ENCODE peak calls at places on chromosomes 1 and 21, in ten cellular contexts. L is T-helper 1 cell, F is SK-MEL-5, J is GM20000, C is ovary, H is mesothelial cell of epicardium, X is NCI-H2081, S is EL, T is NCI-H187 treated with DMSO at 0.1 percent for 48 hours, W is HFF-Myc. G is an unnamed sample.

GRCh38 chr1:203216274-203217138 is 13.0 kb downstream of the CHIT1 start:
- DNase-seq in X (peak), H (no peak), C (peak), T (peak), W (peak), S (peak), J (peak), F (peak), L (peak), G (peak)

GRCh38 chr1:234628099-234628498 is 18.1 kb upstream of the IRF2BP2 start:
- DNase-seq in F (no peak), T (no peak), W (no peak), H (no peak), L (no peak), X (no peak), C (no peak), J (no peak), S (peak), G (no peak)

GRCh38 chr21:43935711-43936110 is 70.7 kb downstream of the AGPAT3 start:
- DNase-seq in W (no peak), T (no peak), F (no peak), J (no peak), H (no peak), C (no peak), X (no peak), L (no peak), S (no peak), G (no peak)

GRCh38 chr1:236002572-236002971 is 62.3 kb downstream of the NID1 start:
- DNase-seq in S (no peak), X (no peak), F (no peak), L (no peak), H (no peak), W (no peak), J (no peak), T (no peak), C (no peak), G (no peak)

GRCh38 chr1:3548156-3548893 is 63.0 kb downstream of the MEGF6 start:
- DNase-seq in X (no peak), F (no peak), L (no peak), W (no peak), T (no peak), J (no peak), S (peak), C (no peak), H (no peak), G (no peak)

GRCh38 chr1:246647513-246647912 is 76.7 kb upstream of the SCCPDH start:
- DNase-seq in J (no peak), F (no peak), X (no peak), L (no peak), H (no peak), W (no peak), C (no peak), S (no peak), T (no peak), G (no peak)

GRCh38 chr21:43879348-43880110 is 14.5 kb downstream of the AGPAT3 start:
- DNase-seq in H (no peak), F (no peak), T (no peak), L (no peak), W (no peak), C (no peak), J (no peak), X (no peak), S (no peak), G (no peak)

GRCh38 chr1:52238474-52238873 is 96.6 kb downstream of the ZFYVE9 start:
- DNase-seq in T (no peak), F (no peak), S (peak), L (no peak), W (no peak), C (no peak), H (no peak), X (no peak), J (no peak), G (no peak)

GRCh38 chr1:89298461-89298860 is 25.8 kb upstream of the GBP5 start:
- DNase-seq in W (no peak), T (no peak), C (no peak), X (no peak), F (no peak), J (peak), H (no peak), L (no peak), S (no peak), G (no peak)

GRCh38 chr1:48089356-48089891 is 92.2 kb upstream of the TRABD2B start:
- DNase-seq in C (no peak), T (no peak), F (no peak), W (no peak), S (no peak), L (no peak), X (no peak), J (no peak), H (no peak), G (no peak)

GRCh38 chr1:94876362-94876761 is 50.5 kb downstream of the CNN3 start:
- DNase-seq in T (no peak), W (no peak), X (no peak), F (no peak), L (no peak), S (peak), H (no peak), C (no peak), J (no peak), G (no peak)

G was measured in NCI-H1436.